ENCODE peak calls at places on chromosome 3, in nine cellular contexts. F is GM23248; S is Panc1; K is ovary; X is GM12878; I is neuronal stem cell; E is CD8-positive, alpha-beta T cell; B is heart left ventricle; G is Karpas-422. M is an unnamed sample.
A peak's percentile ranks its signal among the peaks of the same experiment; 100 is the strongest.

GRCh38 chr3:138946554-138947302 is at the start of the genes FOXL2 and FOXL2NB:
- DNase-seq in E (no peak), I (peak; percentile 57), S (no peak), F (peak; percentile 88), B (no peak), K (peak; percentile 97), X (no peak), G (no peak), M (peak; percentile 89)

GRCh38 chr3:12797124-12797891 is 828 bp downstream of the CAND2 start:
- DNase-seq in K (no peak), S (no peak), G (peak; percentile 91), B (no peak), E (no peak), I (no peak), X (no peak), F (no peak), M (no peak)

GRCh38 chr3:79604681-79605080 is 163.1 kb downstream of the ROBO1 start:
- DNase-seq in G (no peak), B (no peak), S (no peak), F (no peak), X (no peak), K (no peak), I (no peak), E (no peak), M (no peak)

GRCh38 chr3:30516238-30516637 is 90.2 kb upstream of the TGFBR2 start:
- DNase-seq in F (no peak), S (no peak), E (no peak), G (no peak), I (no peak), X (no peak), K (no peak), B (no peak), M (no peak)

GRCh38 chr3:89373459-89373858 is 266.0 kb downstream of the EPHA3 start:
- DNase-seq in E (no peak), X (no peak), K (no peak), S (no peak), B (no peak), G (no peak), I (no peak), F (peak; percentile 7), M (no peak)

GRCh38 chr3:31505353-31506048 is 27.2 kb upstream of the STT3B start:
- DNase-seq in B (no peak), I (no peak), F (no peak), S (no peak), X (no peak), K (no peak), G (no peak), E (no peak), M (no peak)

GRCh38 chr3:20573175-20573574 is 387.2 kb upstream of the SGO1 start:
- DNase-seq in I (no peak), S (no peak), K (no peak), E (no peak), B (no peak), G (no peak), X (no peak), F (peak; percentile 37), M (no peak)

GRCh38 chr3:8097690-8098089 is 403.9 kb upstream of the LMCD1 start:
- DNase-seq in X (no peak), S (no peak), G (no peak), E (no peak), I (no peak), F (no peak), B (no peak), K (no peak), M (no peak)

GRCh38 chr3:122184591-122184929 is 1.1 kb downstream of the CASR start:
- DNase-seq in E (no peak), K (no peak), I (no peak), G (no peak), F (no peak), S (no peak), X (no peak), B (no peak), M (no peak)

GRCh38 chr3:120423432-120423831 is 27.4 kb downstream of the FSTL1 start:
- DNase-seq in E (no peak), G (no peak), F (peak; percentile 52), B (no peak), K (no peak), I (no peak), S (no peak), X (no peak), M (no peak)

GRCh38 chr3:53845103-53845880 is 927 bp downstream of the CHDH start:
- DNase-seq in X (no peak), B (peak; percentile 41), F (peak; percentile 63), I (peak; percentile 41), S (no peak), G (no peak), E (no peak), K (peak; percentile 77), M (peak; percentile 67)

GRCh38 chr3:139110072-139110830 is 65.6 kb upstream of the PRR23C start:
- DNase-seq in F (no peak), K (no peak), B (peak; percentile 42), I (no peak), G (no peak), E (no peak), X (no peak), S (no peak), M (no peak)

GRCh38 chr3:23612296-23612891 is 193.4 kb upstream of the UBE2E1 start:
- DNase-seq in K (no peak), I (no peak), B (peak; percentile 26), G (peak; percentile 17), S (peak; percentile 12), F (peak; percentile 34), X (no peak), E (no peak), M (no peak)

GRCh38 chr3:16476636-16477035 is 36.9 kb downstream of the RFTN1 start:
- DNase-seq in F (peak; percentile 77), B (no peak), X (no peak), S (no peak), E (no peak), K (no peak), I (no peak), G (no peak), M (no peak)

GRCh38 chr3:121431717-121432517 is 113.9 kb downstream of the POLQ start:
- DNase-seq in E (no peak), X (peak; percentile 62), G (no peak), B (no peak), K (no peak), I (no peak), S (no peak), F (peak; percentile 66), M (no peak)

GRCh38 chr3:65831733-65832425 is 206.8 kb downstream of the MAGI1 start:
- DNase-seq in I (no peak), F (peak; percentile 90), G (no peak), B (no peak), X (no peak), K (no peak), S (no peak), E (no peak), M (no peak)

DNA sequence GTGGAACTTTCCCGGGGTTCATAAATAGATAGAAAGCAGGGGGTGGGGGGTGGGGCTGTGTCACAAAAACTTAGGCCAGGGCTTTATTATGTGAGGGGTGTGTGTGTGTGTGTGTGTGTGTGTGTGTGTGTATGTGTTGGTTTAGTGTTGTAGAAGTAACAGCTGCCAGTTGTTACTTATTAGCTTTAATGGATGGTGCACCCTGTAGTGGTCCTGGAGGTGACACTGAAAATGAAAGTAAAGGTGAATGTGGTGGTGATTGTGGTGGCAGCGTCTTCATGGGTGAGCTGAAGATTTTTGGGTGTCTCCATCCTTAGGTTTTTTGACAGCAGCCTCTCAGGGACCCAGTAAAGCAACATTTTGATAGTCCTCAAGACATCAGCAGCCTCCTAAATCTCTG is 449.9 kb downstream of the PDCD6IP start:
- DNase-seq in E (no peak), S (no peak), G (no peak), B (no peak), X (peak; percentile 42), I (no peak), K (no peak), F (no peak), M (no peak)
- H3K4me1 ChIP-seq in E (no peaks in the 10 kb centered on the region), S (no peaks in the 10 kb centered on the region), G (peaks cover 5% of the 10 kb centered on the region), B (no peaks in the 10 kb centered on the region), X (peaks cover 3% of the 10 kb centered on the region), I (no peaks in the 10 kb centered on the region), K (no peaks in the 10 kb centered on the region), F (no peaks in the 10 kb centered on the region), M (no peaks in the 10 kb centered on the region)

GRCh38 chr3:45332901-45333407 is 55.4 kb upstream of the LARS2 start:
- DNase-seq in I (no peak), K (no peak), S (no peak), B (no peak), X (no peak), G (no peak), E (no peak), F (no peak), M (no peak)

GRCh38 chr3:45329779-45330305 is 58.5 kb upstream of the LARS2 start:
- DNase-seq in B (no peak), I (no peak), G (no peak), F (no peak), E (no peak), X (no peak), S (no peak), K (no peak), M (no peak)

GRCh38 chr3:45332493-45332892 is 55.9 kb upstream of the LARS2 start:
- DNase-seq in F (no peak), X (no peak), I (no peak), E (no peak), K (no peak), B (no peak), G (no peak), S (no peak), M (no peak)

GRCh38 chr3:45330500-45331295 is 57.7 kb upstream of the LARS2 start:
- DNase-seq in K (no peak), X (no peak), S (no peak), E (no peak), F (no peak), I (no peak), B (no peak), G (no peak), M (no peak)

GRCh38 chr3:45333549-45333948 is 54.8 kb upstream of the LARS2 start:
- DNase-seq in E (no peak), X (no peak), K (no peak), I (no peak), G (peak; percentile 55), B (no peak), F (peak; percentile 48), S (no peak), M (no peak)
- H3K27me3 ChIP-seq in E (no peaks in the 10 kb centered on the region), X (peaks cover 2% of the 10 kb centered on the region), K (no peaks in the 10 kb centered on the region), I (peaks cover 30% of the 10 kb centered on the region), G (no peaks in the 10 kb centered on the region), B (peaks cover 9% of the 10 kb centered on the region), F (peaks cover 19% of the 10 kb centered on the region), S (no peaks in the 10 kb centered on the region), M (no peaks in the 10 kb centered on the region)

GRCh38 chr3:165883866-165884478 is 46.7 kb upstream of the BCHE start:
- DNase-seq in F (no peak), E (no peak), X (no peak), K (no peak), B (no peak), I (no peak), S (no peak), G (no peak), M (no peak)
- H3K4me3 ChIP-seq in F (no peak overlapping the region), E (no peak overlapping the region), X (no peak overlapping the region), K (no peak overlapping the region), B (no peak overlapping the region), I (no peak overlapping the region), S (peak overlapping the region; percentile 44), G (no peak overlapping the region), M (peak overlapping the region; percentile 7)

DNA sequence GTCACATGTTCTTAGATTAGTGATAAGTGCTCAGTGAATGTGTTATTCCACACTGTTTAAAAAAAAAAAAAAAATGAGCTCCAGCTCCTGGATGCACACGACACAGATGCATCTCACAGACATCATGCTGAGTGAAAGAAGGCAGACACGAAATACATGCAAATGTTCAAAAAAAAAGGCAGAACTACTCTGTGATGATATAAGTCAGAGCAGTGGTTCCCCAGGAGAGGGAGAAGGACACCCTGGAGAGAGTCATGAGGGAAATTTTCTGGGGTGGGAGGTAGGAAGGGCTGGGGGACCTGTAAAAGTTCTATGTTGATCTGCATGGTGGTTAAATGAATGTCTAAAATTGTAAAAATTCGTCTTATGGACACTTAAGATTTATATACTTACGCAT is 4.3 kb downstream of the CSRNP1 start:
- DNase-seq in K (no peak), E (no peak), F (peak; percentile 36), B (no peak), S (no peak), X (no peak), I (no peak), G (peak; percentile 89), M (no peak)
- H3K4me1 ChIP-seq in K (peaks cover 38% of the 10 kb centered on the region), E (peaks cover 58% of the 10 kb centered on the region), F (peaks cover 62% of the 10 kb centered on the region), B (peaks cover 75% of the 10 kb centered on the region), S (peaks cover 55% of the 10 kb centered on the region), X (peaks cover 45% of the 10 kb centered on the region), I (peaks cover 48% of the 10 kb centered on the region), G (peaks cover 75% of the 10 kb centered on the region), M (peaks cover 43% of the 10 kb centered on the region)